ENCODE peak calls at places on chromosomes 3 and 15, in seven cellular contexts. A is AG04449, X is foreskin fibroblast, T is mucosa of descending colon, P is spleen, E is GM23338, J is HepG2. W is an unnamed sample.

GRCh38 chr15:88302373-88302772 is 45.8 kb upstream of the NTRK3 start:
- DNase-seq in J (no peak), T (no peak), E (no peak), A (no peak), X (no peak), P (no peak), W (no peak)

GRCh38 chr15:42215854-42216829 is 8.0 kb upstream of the VPS39 start:
- DNase-seq in T (no peak), A (no peak), J (no peak), X (no peak), P (no peak), E (no peak), W (no peak)

GRCh38 chr15:59349715-59350420 is 22.8 kb downstream of the MYO1E start:
- DNase-seq in P (no peak), X (peak), A (peak), T (no peak), E (peak), J (peak), W (peak)

GRCh38 chr3:23648326-23648964 is 157.3 kb upstream of the UBE2E1 start:
- DNase-seq in E (peak), J (no peak), T (no peak), X (peak), A (no peak), P (no peak), W (no peak)

GRCh38 chr3:148642616-148643015 is 55.1 kb upstream of the AGTR1 start:
- DNase-seq in A (no peak), P (no peak), J (no peak), T (no peak), E (no peak), X (peak), W (no peak)

GRCh38 chr3:52095990-52096775 is 39.8 kb upstream of the DUSP7 start:
- DNase-seq in E (no peak), T (no peak), A (no peak), X (no peak), J (no peak), P (peak), W (no peak)

GRCh38 chr3:64983583-64984359 is 296.0 kb upstream of the ADAMTS9 start:
- DNase-seq in A (no peak), X (no peak), E (no peak), T (no peak), J (no peak), P (no peak), W (no peak)

GRCh38 chr15:55535436-55535835 is 27.4 kb upstream of the DNAAF4 start:
- DNase-seq in X (no peak), T (no peak), E (no peak), P (no peak), A (no peak), J (no peak), W (no peak)

GRCh38 chr15:88894819-88895767 is at the start of gene HAPLN3:
- DNase-seq in X (no peak), T (no peak), J (no peak), E (peak), P (no peak), A (no peak), W (no peak)

GRCh38 chr15:77027111-77027696 is 32.3 kb downstream of the PSTPIP1 start:
- DNase-seq in E (no peak), A (no peak), T (no peak), J (no peak), X (no peak), P (no peak), W (no peak)

GRCh38 chr3:178741020-178741419 is 204.8 kb downstream of the KCNMB2 start:
- DNase-seq in P (no peak), E (no peak), J (no peak), T (no peak), A (no peak), X (no peak), W (no peak)

GRCh38 chr3:9229325-9229724 is 20.1 kb downstream of the SRGAP3 start:
- DNase-seq in A (no peak), J (no peak), P (no peak), T (no peak), E (no peak), X (no peak), W (no peak)

GRCh38 chr3:72892870-72893269 is 5.0 kb downstream of the GXYLT2 start:
- DNase-seq in X (no peak), J (peak), T (no peak), P (no peak), E (peak), A (no peak), W (no peak)
- TF ChIP-seq CTCF in X (peak), J (peak), T (no peak), P (no peak), E (peak), A (no peak), W (peak)

GRCh38 chr15:36755341-36755740 is 175.9 kb downstream of the CDIN1 start:
- DNase-seq in T (no peak), E (no peak), X (no peak), A (no peak), J (no peak), P (no peak), W (no peak)

GRCh38 chr15:36756707-36757106 is 177.3 kb downstream of the CDIN1 start:
- DNase-seq in E (no peak), A (no peak), P (no peak), T (no peak), J (no peak), X (no peak), W (no peak)

GRCh38 chr15:36748743-36749142 is 169.3 kb downstream of the CDIN1 start:
- DNase-seq in J (no peak), E (no peak), A (no peak), X (no peak), P (no peak), T (no peak), W (no peak)

GRCh38 chr15:36757189-36757814 is 177.9 kb downstream of the CDIN1 start:
- DNase-seq in J (no peak), T (no peak), E (no peak), P (no peak), X (no peak), A (no peak), W (peak)

DNA sequence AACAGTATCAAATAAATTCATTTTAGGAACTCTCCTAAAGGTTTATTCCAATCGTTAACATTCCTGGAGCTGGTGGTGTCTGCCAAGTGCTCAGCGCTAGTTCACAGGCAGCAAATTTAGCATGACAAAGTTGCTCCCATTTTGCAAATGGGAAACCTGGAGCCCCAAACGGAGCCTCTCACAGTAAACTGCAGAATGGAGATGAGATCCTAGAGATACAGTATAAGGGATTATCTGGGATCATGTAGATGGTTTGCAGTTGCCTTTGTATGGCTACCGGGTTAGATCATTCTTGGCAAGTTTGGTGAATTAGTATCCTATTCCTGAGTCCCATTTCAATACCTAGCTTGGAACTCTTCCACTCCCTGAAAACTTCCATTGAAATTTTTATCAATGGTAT is 173.7 kb downstream of the CDIN1 start:
- DNase-seq in X (no peak), J (no peak), E (peak), A (no peak), T (no peak), P (no peak), W (no peak)
- H3K4me3 ChIP-seq in X (no peak), J (no peak), E (peak), A (no peak), T (no peak), P (no peak), W (no peak)

GRCh38 chr3:117898722-117899121 is 1135.9 kb downstream of the IGSF11 start:
- DNase-seq in E (peak), P (no peak), X (no peak), A (no peak), J (peak), T (no peak), W (no peak)
- TF ChIP-seq CTCF in E (peak), P (peak), X (peak), A (no peak), J (peak), T (no peak), W (peak)

DNA sequence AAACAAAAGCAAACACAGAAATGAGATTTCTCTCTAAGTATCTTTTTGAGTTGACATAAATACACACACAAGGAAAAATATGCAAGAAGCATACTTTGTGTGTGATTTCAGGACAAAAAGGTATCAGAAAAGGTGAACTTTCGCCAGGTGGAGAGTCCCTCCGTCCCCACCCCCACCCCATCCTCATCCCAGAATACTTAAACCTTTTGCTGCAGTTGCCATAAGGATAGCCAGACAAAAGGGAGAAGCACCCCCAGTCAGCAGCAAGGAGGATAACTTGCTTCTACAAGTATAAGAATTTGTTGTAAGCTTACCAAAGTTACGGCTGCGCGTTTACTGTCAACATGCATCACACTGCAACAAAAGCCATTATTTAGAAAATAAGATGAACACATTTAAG is 10.3 kb downstream of the FOXP1 start:
- DNase-seq in E (peak), A (no peak), X (no peak), P (no peak), T (no peak), J (no peak), W (no peak)
- H3K4me3 ChIP-seq in E (peak), A (no peak), X (no peak), P (no peak), T (no peak), J (no peak), W (no peak)

GRCh38 chr3:163476179-163476578 is 1602.1 kb downstream of the SI start:
- DNase-seq in J (no peak), T (no peak), P (no peak), X (no peak), E (peak), A (no peak), W (no peak)
- TF ChIP-seq CTCF in J (no peak), T (no peak), P (no peak), X (no peak), E (peak), A (no peak), W (no peak)

GRCh38 chr3:101038393-101038792 is 45.2 kb upstream of the ABI3BP start:
- DNase-seq in J (no peak), P (no peak), X (no peak), T (no peak), A (no peak), E (no peak), W (no peak)
- H3K4me3 ChIP-seq in J (no peak), P (no peak), X (no peak), T (no peak), A (no peak), E (no peak), W (no peak)

DNA sequence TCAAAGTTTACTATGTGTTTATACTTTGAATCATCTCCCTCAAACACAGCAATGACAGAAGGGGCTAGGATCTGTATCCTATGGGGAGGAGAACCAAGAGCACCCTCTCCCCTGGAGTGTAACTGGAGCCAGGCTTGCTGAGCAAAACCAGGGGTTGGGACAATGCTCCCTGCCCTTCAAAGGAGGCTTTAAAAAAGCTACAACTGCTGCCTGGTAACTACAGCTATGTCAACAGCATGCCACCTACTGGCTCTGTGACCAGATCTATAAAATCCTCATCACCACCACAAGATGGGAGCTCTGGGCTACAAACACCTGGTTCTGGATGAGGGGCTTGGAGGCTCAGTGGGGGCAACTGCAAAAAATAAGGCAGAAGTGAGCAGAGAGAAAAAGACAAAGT is 61.9 kb downstream of the ANO10 start:
- DNase-seq in X (no peak), P (no peak), A (no peak), J (no peak), T (no peak), E (peak), W (no peak)
- TF ChIP-seq CTCF in X (no peak), P (no peak), A (no peak), J (peak), T (no peak), E (peak), W (no peak)

W was measured in astrocyte of the cerebellum.